ENCODE peak calls at places on chromosome 3, in five cellular contexts. Y, L, Q, M and V are unnamed samples.

GRCh38 chr3:160804762-160805161 is 48.7 kb downstream of the PPM1L start:
- DNase-seq in Y (no peak), M (peak; percentile 29), Q (no peak), L (no peak), V (no peak)

GRCh38 chr3:154956815-154957214 is 123.3 kb upstream of the MME start:
- DNase-seq in M (no peak), Y (no peak), L (peak; percentile 23), Q (no peak), V (no peak)

GRCh38 chr3:73868688-73869315 is 244.1 kb upstream of the PDZRN3 start:
- DNase-seq in Y (no peak), L (peak; percentile 23), M (peak; percentile 48), Q (no peak), V (peak; percentile 6)

GRCh38 chr3:124569761-124570160 is 160.5 kb upstream of the UMPS start:
- DNase-seq in L (no peak), Q (no peak), M (no peak), Y (no peak), V (no peak)

GRCh38 chr3:120982608-120983320 is 74.8 kb downstream of the STXBP5L start:
- DNase-seq in Q (no peak), M (peak; percentile 3), Y (no peak), L (no peak), V (no peak)

GRCh38 chr3:112555535-112556170 is 6.1 kb downstream of the ATG3 start:
- DNase-seq in Q (no peak), Y (no peak), L (no peak), M (no peak), V (no peak)

GRCh38 chr3:115790759-115791158 is 167.4 kb downstream of the GAP43 start:
- DNase-seq in L (peak; percentile 96), Q (no peak), Y (no peak), M (peak; percentile 42), V (no peak)

GRCh38 chr3:152258448-152259302 is 10.1 kb upstream of the MBNL1 start:
- DNase-seq in Y (no peak), M (no peak), Q (no peak), L (peak; percentile 98), V (no peak)

GRCh38 chr3:177357352-177358084 is 160.2 kb upstream of the TBL1XR1 start:
- DNase-seq in Y (peak; percentile 51), M (peak; percentile 38), L (peak; percentile 96), Q (no peak), V (no peak)

GRCh38 chr3:144148356-144148755 is 176.7 kb downstream of the DIPK2A start:
- DNase-seq in Q (no peak), L (no peak), M (no peak), Y (no peak), V (no peak)

GRCh38 chr3:183185696-183186095 is 23.2 kb upstream of the LAMP3 start:
- DNase-seq in M (no peak), L (peak; percentile 64), Q (no peak), Y (peak; percentile 86), V (no peak)

GRCh38 chr3:53643757-53644156 is 149.3 kb downstream of the CACNA1D start:
- DNase-seq in Q (peak; percentile 32), L (no peak), Y (no peak), M (no peak), V (no peak)

GRCh38 chr3:6282920-6283319 is 578.0 kb upstream of the GRM7 start:
- DNase-seq in Q (no peak), Y (no peak), M (no peak), L (no peak), V (no peak)

GRCh38 chr3:139935866-139936817 is 1.2 kb downstream of the CLSTN2 start:
- DNase-seq in Q (peak; percentile 44), L (peak; percentile 20), M (peak; percentile 70), Y (peak; percentile 40), V (no peak)
- H3K27me3 ChIP-seq in Q (peaks cover 15% of the 10 kb centered on the region), L (peaks cover 7% of the 10 kb centered on the region), M (peaks cover 5% of the 10 kb centered on the region), Y (no peaks in the 10 kb centered on the region), V (no peaks in the 10 kb centered on the region)

GRCh38 chr3:128634075-128634611 is 16.5 kb downstream of the RPN1 start:
- DNase-seq in Q (no peak), M (no peak), L (no peak), Y (no peak), V (no peak)
- H4K20me1 ChIP-seq in Q (no peaks in the 10 kb centered on the region), M (peaks cover 7% of the 10 kb centered on the region), L (no peaks in the 10 kb centered on the region), Y (peaks cover 11% of the 10 kb centered on the region), V (peaks cover 21% of the 10 kb centered on the region)

DNA sequence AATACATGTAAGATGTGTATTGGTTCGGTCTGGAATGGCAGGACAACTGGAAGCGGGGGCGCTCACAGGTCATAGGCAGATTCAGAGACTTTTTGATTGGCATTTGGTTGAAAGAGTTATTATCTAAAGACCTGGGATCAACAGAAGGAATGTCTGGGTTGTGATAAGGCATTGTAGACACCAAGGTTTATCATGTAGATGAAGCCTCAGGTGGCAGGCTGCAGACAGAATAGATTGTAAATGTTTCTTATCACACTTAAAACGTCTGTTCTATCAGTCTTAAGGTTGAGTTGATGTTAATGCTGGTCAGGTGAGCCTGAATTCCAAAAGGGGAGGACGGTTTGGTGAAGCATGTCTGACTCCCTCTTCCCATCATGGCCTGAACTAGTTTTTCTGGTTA is 295.9 kb upstream of the PROK2 start:
- DNase-seq in Q (no peak), L (no peak), Y (no peak), M (no peak), V (no peak)
- H3K27me3 ChIP-seq in Q (no peaks in the 10 kb centered on the region), L (peaks cover 8% of the 10 kb centered on the region), Y (no peaks in the 10 kb centered on the region), M (no peaks in the 10 kb centered on the region), V (no peaks in the 10 kb centered on the region)

DNA sequence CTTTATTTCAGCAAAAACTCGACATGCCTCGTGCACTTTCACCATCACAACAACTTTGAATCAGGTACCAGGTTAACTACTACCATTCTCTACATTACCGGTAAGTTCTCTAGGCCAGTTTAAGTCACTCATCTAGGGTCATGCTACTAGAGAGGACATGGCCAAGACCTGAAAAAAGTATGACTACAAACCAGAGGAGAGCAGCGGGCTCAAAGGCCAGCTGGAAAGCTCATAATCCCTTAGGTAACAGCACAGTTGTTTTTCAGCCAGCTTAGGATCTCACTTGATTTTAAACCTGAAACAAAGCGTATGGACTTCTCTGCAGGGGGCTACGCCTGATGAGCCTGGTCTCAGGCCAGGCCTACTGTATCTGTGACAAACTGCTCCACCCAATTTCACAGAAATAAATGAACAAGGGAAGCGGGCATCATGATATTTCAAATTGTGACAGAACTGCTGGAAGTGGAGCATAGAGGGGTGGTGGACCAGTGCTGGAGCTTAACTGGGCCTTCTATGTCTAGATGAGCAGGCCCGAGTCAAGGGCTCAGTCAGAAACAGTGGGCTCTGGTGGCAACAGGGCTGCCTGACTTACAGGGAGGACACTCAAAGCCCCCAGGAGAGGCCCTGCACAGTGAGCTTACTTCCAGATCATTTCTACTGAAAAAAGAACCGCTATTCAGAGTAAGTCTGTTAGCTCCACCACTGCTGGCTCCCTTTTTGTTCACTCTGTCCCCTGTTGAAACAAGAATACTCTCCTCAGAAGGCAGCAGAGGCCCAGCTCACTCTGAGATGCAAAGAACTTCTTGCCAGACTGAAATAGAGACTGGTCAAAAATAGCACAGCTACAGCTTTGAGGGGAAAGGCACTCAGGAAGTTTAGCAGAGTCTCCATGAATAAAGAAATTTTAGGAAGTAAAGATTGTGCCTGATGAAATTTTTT is 47.0 kb downstream of the LRIG1 start:
- DNase-seq in L (no peak), M (no peak), Q (no peak), Y (peak; percentile 72), V (no peak)
- H4K20me1 ChIP-seq in L (no peaks in the 10 kb centered on the region), M (no peaks in the 10 kb centered on the region), Q (no peaks in the 10 kb centered on the region), Y (no peaks in the 10 kb centered on the region), V (peaks cover 3% of the 10 kb centered on the region)

GRCh38 chr3:133379926-133380325 is 19.9 kb upstream of the BFSP2 start:
- DNase-seq in M (no peak), Q (no peak), Y (no peak), L (no peak), V (no peak)

GRCh38 chr3:133380481-133381225 is 19.2 kb upstream of the BFSP2 start:
- DNase-seq in L (no peak), Q (no peak), Y (no peak), M (no peak), V (no peak)

GRCh38 chr3:133383175-133383574 is 16.7 kb upstream of the BFSP2 start:
- DNase-seq in M (no peak), L (peak; percentile 89), Q (no peak), Y (no peak), V (no peak)

GRCh38 chr3:133384331-133385027 is 15.4 kb upstream of the BFSP2 start:
- DNase-seq in Q (peak; percentile 83), Y (peak; percentile 91), M (peak; percentile 88), L (peak; percentile 55), V (peak; percentile 34)

GRCh38 chr3:133381346-133382109 is 18.3 kb upstream of the BFSP2 start:
- DNase-seq in L (no peak), Q (no peak), Y (peak; percentile 58), M (no peak), V (no peak)
- H3K27me3 ChIP-seq in L (peaks cover 2% of the 10 kb centered on the region), Q (no peaks in the 10 kb centered on the region), Y (no peaks in the 10 kb centered on the region), M (no peaks in the 10 kb centered on the region), V (peaks cover 3% of the 10 kb centered on the region)